ENCODE peak calls at places on chromosomes 12 and 14, in seven cellular contexts. G is PC-3, I is SK-N-SH, L is H9, W is neuronal stem cell, N is IMR-90, K is mammary epithelial cell. R is an unnamed sample.

GRCh38 chr14:21063479-21063878 is 5.9 kb downstream of the RNASE8 start:
- DNase-seq in G (peak; percentile 43), I (no peak), L (no peak), W (no peak), N (peak; percentile 86), K (no peak), R (no peak)

GRCh38 chr12:124778411-124778810 is 85.3 kb downstream of the SCARB1 start:
- DNase-seq in G (no peak), I (no peak), L (no peak), W (no peak), N (no peak), K (no peak), R (peak; percentile 41)

GRCh38 chr12:60120199-60120598 is 524.4 kb downstream of the SLC16A7 start:
- DNase-seq in G (no peak), I (no peak), L (no peak), W (no peak), N (no peak), K (no peak), R (no peak)

GRCh38 chr12:39490500-39491276 is 47.8 kb upstream of the KIF21A start:
- DNase-seq in G (peak; percentile 76), I (no peak), L (no peak), W (no peak), N (no peak), K (peak; percentile 93), R (no peak)

GRCh38 chr12:130394906-130395305 is 57.2 kb downstream of the PIWIL1 start:
- DNase-seq in G (no peak), I (no peak), L (no peak), W (no peak), N (no peak), K (no peak), R (no peak)

GRCh38 chr12:58818546-58818945 is 101.8 kb downstream of the LRIG3 start:
- DNase-seq in G (peak; percentile 78), I (no peak), L (no peak), W (no peak), N (peak; percentile 72), K (peak; percentile 7), R (no peak)

GRCh38 chr14:91216731-91217226 is 27.7 kb downstream of the GPR68 start:
- DNase-seq in G (no peak), I (no peak), L (no peak), W (no peak), N (no peak), K (no peak), R (no peak)

GRCh38 chr14:101076451-101077220 is 173.1 kb upstream of the RTL1 start:
- DNase-seq in G (no peak), I (peak; percentile 30), L (no peak), W (no peak), N (no peak), K (no peak), R (peak; percentile 2)

GRCh38 chr14:30227871-30228270 is 300.2 kb upstream of the PRKD1 start:
- DNase-seq in G (peak; percentile 86), I (no peak), L (no peak), W (no peak), N (peak; percentile 81), K (peak; percentile 68), R (no peak)

GRCh38 chr14:94018308-94018707 is 7.8 kb upstream of the OTUB2 start:
- DNase-seq in G (no peak), I (no peak), L (no peak), W (no peak), N (no peak), K (no peak), R (no peak)

GRCh38 chr12:27207626-27208413 is 36.3 kb upstream of the STK38L start:
- DNase-seq in G (no peak), I (no peak), L (no peak), W (no peak), N (peak; percentile 45), K (peak; percentile 83), R (no peak)

GRCh38 chr14:104072586-104072985 is 12.9 kb upstream of the ASPG start:
- DNase-seq in G (peak; percentile 44), I (no peak), L (no peak), W (no peak), N (no peak), K (peak; percentile 3), R (no peak)

GRCh38 chr12:100317371-100317770 is 39.5 kb upstream of the SLC17A8 start:
- DNase-seq in G (no peak), I (peak; percentile 49), L (no peak), W (no peak), N (no peak), K (no peak), R (no peak)

GRCh38 chr12:54383041-54383609 is 1.4 kb downstream of the ZNF385A start:
- DNase-seq in G (peak; percentile 70), I (no peak), L (no peak), W (no peak), N (peak; percentile 96), K (peak; percentile 95), R (no peak)

GRCh38 chr14:71113376-71113775 is 206.1 kb downstream of the PCNX1 start:
- DNase-seq in G (no peak), I (no peak), L (no peak), W (no peak), N (peak; percentile 89), K (no peak), R (no peak)

GRCh38 chr14:94031161-94031875 is 5.2 kb downstream of the OTUB2 start:
- DNase-seq in G (no peak), I (no peak), L (no peak), W (no peak), N (no peak), K (no peak), R (no peak)

GRCh38 chr14:98370352-98370751 is 901.6 kb downstream of the BCL11B start:
- DNase-seq in G (no peak), I (no peak), L (no peak), W (no peak), N (no peak), K (peak; percentile 16), R (no peak)

GRCh38 chr14:103524002-103524785 is 1.6 kb upstream of the CKB start:
- DNase-seq in G (no peak), I (no peak), L (no peak), W (no peak), N (no peak), K (no peak), R (no peak)

GRCh38 chr14:61171687-61172086 is 109.5 kb downstream of the TMEM30B start:
- DNase-seq in G (no peak), I (no peak), L (no peak), W (no peak), N (no peak), K (no peak), R (no peak)
- H2AFZ ChIP-seq in G (no peak overlapping the region), I (no peak overlapping the region), L (no peak overlapping the region), W (no peak overlapping the region), N (peak overlapping the region; percentile 54), K (no peak overlapping the region), R (no peak overlapping the region)

DNA sequence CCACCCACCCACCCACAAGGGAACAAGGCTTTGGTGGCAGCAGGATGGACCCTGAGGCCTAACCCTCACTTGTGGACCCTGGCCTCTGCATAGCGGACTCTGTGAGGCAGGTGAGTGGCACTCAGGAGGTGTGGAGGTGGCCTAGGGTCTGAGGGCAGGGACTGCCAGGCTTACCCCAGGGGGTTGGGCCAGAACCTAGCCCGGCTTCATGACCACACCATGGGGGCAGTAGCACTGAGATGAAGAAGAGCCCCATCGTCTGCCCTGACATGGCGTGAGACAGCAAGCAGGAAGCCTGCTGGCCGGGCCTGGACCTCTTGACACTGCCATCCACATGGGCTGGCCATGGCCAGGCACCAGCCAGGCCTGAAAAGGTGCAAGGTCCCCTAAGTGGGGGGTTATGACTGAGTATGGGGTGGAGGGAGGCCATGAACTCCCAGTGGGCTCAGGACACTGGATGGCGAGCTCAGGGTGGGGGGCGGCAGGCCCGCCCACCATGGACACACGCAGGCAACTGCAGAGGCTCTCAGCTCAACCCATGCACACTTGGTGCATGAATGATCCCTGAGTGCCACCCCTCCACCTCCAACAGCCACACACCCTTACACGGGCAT is 29.3 kb downstream of the JAG2 start:
- DNase-seq in G (no peak), I (no peak), L (peak; percentile 20), W (no peak), N (no peak), K (no peak), R (no peak)
- H3K9ac ChIP-seq in G (no peak overlapping the region), I (no peak overlapping the region), L (no peak overlapping the region), W (no peak overlapping the region), N (no peak overlapping the region), K (no peak overlapping the region), R (no peak overlapping the region)

GRCh38 chr14:31893156-31893813 is 183.8 kb upstream of the ARHGAP5 start:
- DNase-seq in G (peak; percentile 73), I (no peak), L (no peak), W (peak; percentile 75), N (peak; percentile 39), K (peak; percentile 37), R (no peak)

GRCh38 chr14:31898835-31899528 is 178.1 kb upstream of the ARHGAP5 start:
- DNase-seq in G (peak; percentile 21), I (no peak), L (no peak), W (no peak), N (no peak), K (no peak), R (no peak)

GRCh38 chr14:31895206-31895605 is 181.9 kb upstream of the ARHGAP5 start:
- DNase-seq in G (peak; percentile 84), I (no peak), L (no peak), W (no peak), N (peak; percentile 89), K (peak; percentile 87), R (no peak)

GRCh38 chr14:31897581-31898186 is 179.4 kb upstream of the ARHGAP5 start:
- DNase-seq in G (no peak), I (no peak), L (no peak), W (no peak), N (no peak), K (no peak), R (no peak)

GRCh38 chr14:31894351-31894750 is 182.8 kb upstream of the ARHGAP5 start:
- DNase-seq in G (peak; percentile 26), I (no peak), L (no peak), W (no peak), N (no peak), K (peak; percentile 68), R (no peak)
- H2AFZ ChIP-seq in G (no peak overlapping the region), I (no peak overlapping the region), L (no peak overlapping the region), W (peak overlapping the region; percentile 87), N (no peak overlapping the region), K (peak overlapping the region; percentile 18), R (no peak overlapping the region)

DNA sequence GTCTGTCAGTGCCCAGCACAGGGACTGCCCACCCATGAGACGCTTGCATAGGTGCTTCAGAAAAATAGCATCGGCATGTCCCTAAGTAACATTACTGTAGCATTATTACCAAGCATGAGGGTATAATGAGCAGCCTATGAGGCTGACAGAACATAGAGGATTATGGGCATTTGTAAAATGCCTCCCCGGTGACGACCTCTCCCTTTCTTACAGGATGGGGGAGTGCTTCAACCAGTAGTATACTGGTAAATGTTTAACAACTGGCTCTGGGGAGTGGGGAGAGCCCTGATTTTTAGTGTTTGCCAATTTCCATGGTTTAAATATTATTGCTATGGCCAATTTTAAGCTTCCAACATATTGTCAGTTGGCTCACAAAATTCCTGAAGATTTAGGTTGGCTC is 104.5 kb downstream of the ETNK1 start:
- DNase-seq in G (no peak), I (no peak), L (no peak), W (no peak), N (no peak), K (no peak), R (no peak)
- H3K9ac ChIP-seq in G (no peak overlapping the region), I (no peak overlapping the region), L (no peak overlapping the region), W (no peak overlapping the region), N (no peak overlapping the region), K (no peak overlapping the region), R (no peak overlapping the region)

GRCh38 chr12:1604464-1604863 is 10.1 kb upstream of the FBXL14 start:
- DNase-seq in G (no peak), I (no peak), L (no peak), W (no peak), N (no peak), K (no peak), R (no peak)
- H2AFZ ChIP-seq in G (no peak overlapping the region), I (no peak overlapping the region), L (no peak overlapping the region), W (no peak overlapping the region), N (no peak overlapping the region), K (no peak overlapping the region), R (no peak overlapping the region)

GRCh38 chr12:109572506-109572845 is 828 bp downstream of the MMAB start:
- DNase-seq in G (no peak), I (no peak), L (no peak), W (no peak), N (no peak), K (no peak), R (no peak)
- H3K9ac ChIP-seq in G (peak overlapping the region; percentile 81), I (peak overlapping the region; percentile 47), L (no peak overlapping the region), W (no peak overlapping the region), N (no peak overlapping the region), K (peak overlapping the region; percentile 65), R (peak overlapping the region; percentile 89)

R was measured in DND-41.